ENCODE peak calls at places on chromosomes 13 and 19, in six cellular contexts. U, Y, B, D, G and N are unnamed samples.

GRCh38 chr13:21208755-21209154 is 32.3 kb downstream of the MRPL57 start:
- DNase-seq in U (no peak), Y (no peak), B (no peak), D (peak), G (no peak), N (no peak)

GRCh38 chr19:54937926-54938325 is 9.4 kb downstream of the NLRP7 start:
- DNase-seq in U (peak), Y (no peak), B (no peak), D (no peak), G (peak), N (no peak)

GRCh38 chr19:43450545-43450997 is 14.8 kb downstream of the LYPD3 start:
- DNase-seq in U (no peak), Y (no peak), B (no peak), D (no peak), G (no peak), N (no peak)

GRCh38 chr13:33487575-33488243 is 202.2 kb upstream of the STARD13 start:
- DNase-seq in U (no peak), Y (no peak), B (no peak), D (peak), G (no peak), N (no peak)

GRCh38 chr13:30805603-30806011 is 70.3 kb downstream of the ALOX5AP start:
- DNase-seq in U (no peak), Y (peak), B (no peak), D (peak), G (no peak), N (no peak)

GRCh38 chr13:19726611-19727010 is 56.1 kb downstream of the PSPC1 start:
- DNase-seq in U (no peak), Y (no peak), B (no peak), D (no peak), G (no peak), N (no peak)

GRCh38 chr13:114010401-114011101 is 36.7 kb upstream of the C13orf46 start:
- DNase-seq in U (peak), Y (no peak), B (no peak), D (no peak), G (peak), N (no peak)

GRCh38 chr13:24280722-24281121 is 28.7 kb upstream of the C1QTNF9 start:
- DNase-seq in U (peak), Y (peak), B (no peak), D (peak), G (no peak), N (no peak)

GRCh38 chr13:103140001-103140671 is 73.9 kb upstream of the SLC10A2 start:
- DNase-seq in U (peak), Y (no peak), B (no peak), D (no peak), G (peak), N (no peak)

GRCh38 chr19:38952395-38953165 is 21.8 kb downstream of the MRPS12 start:
- DNase-seq in U (no peak), Y (no peak), B (no peak), D (peak), G (peak), N (no peak)

GRCh38 chr19:2982983-2983350 is 5.6 kb downstream of the TLE6 start:
- DNase-seq in U (no peak), Y (peak), B (peak), D (peak), G (no peak), N (no peak)

GRCh38 chr13:73336789-73337188 is 278.0 kb downstream of the KLF5 start:
- DNase-seq in U (no peak), Y (no peak), B (no peak), D (no peak), G (no peak), N (no peak)

GRCh38 chr19:36719687-36720556 is 32.5 kb downstream of the ZNF567 start:
- DNase-seq in U (no peak), Y (no peak), B (no peak), D (no peak), G (peak), N (no peak)

GRCh38 chr13:20550799-20551198 is 16.2 kb upstream of the IFT88 start:
- DNase-seq in U (no peak), Y (no peak), B (no peak), D (no peak), G (peak), N (no peak)

GRCh38 chr19:50412419-50412818 is 6.3 kb upstream of the SPIB start:
- DNase-seq in U (no peak), Y (no peak), B (no peak), D (no peak), G (no peak), N (no peak)

GRCh38 chr13:109366521-109366920 is 419.9 kb downstream of the IRS2 start:
- DNase-seq in U (no peak), Y (no peak), B (no peak), D (no peak), G (no peak), N (no peak)

GRCh38 chr13:20390526-20391175 is 135.0 kb downstream of the CRYL1 start:
- DNase-seq in U (no peak), Y (no peak), B (no peak), D (no peak), G (no peak), N (no peak)

GRCh38 chr19:30029721-30030510 is 87.9 kb downstream of the URI1 start:
- DNase-seq in U (no peak), Y (no peak), B (no peak), D (no peak), G (peak), N (no peak)

GRCh38 chr19:8143041-8143440 is 6.4 kb downstream of the FBN3 start:
- DNase-seq in U (peak), Y (no peak), B (no peak), D (no peak), G (no peak), N (no peak)

GRCh38 chr13:99823961-99824360 is 147.6 kb downstream of the ZIC5 start:
- DNase-seq in U (no peak), Y (no peak), B (no peak), D (no peak), G (no peak), N (no peak)

GRCh38 chr13:19153782-19154450 is 27.7 kb downstream of the TUBA3C start:
- DNase-seq in U (no peak), Y (no peak), B (no peak), D (no peak), G (peak), N (no peak)

GRCh38 chr13:43558942-43559341 is 227.8 kb downstream of the ENOX1 start:
- DNase-seq in U (no peak), Y (no peak), B (no peak), D (no peak), G (no peak), N (no peak)

GRCh38 chr19:41939861-41940442 is 11.7 kb upstream of the ERFL start:
- DNase-seq in U (peak), Y (no peak), B (no peak), D (no peak), G (no peak), N (peak)

GRCh38 chr19:41619018-41619571 is 7.8 kb downstream of the CEACAM4 start:
- DNase-seq in U (no peak), Y (no peak), B (no peak), D (no peak), G (no peak), N (no peak)

GRCh38 chr13:112767506-112768471 is 78.0 kb downstream of the ATP11A start:
- DNase-seq in U (peak), Y (no peak), B (no peak), D (peak), G (no peak), N (no peak)

GRCh38 chr19:33520844-33521479 is 629 bp downstream of the PEPD start:
- DNase-seq in U (no peak), Y (no peak), B (no peak), D (no peak), G (no peak), N (no peak)

GRCh38 chr19:4297901-4298771 is 4.1 kb downstream of the TMIGD2 start:
- DNase-seq in U (no peak), Y (no peak), B (no peak), D (no peak), G (no peak), N (no peak)

GRCh38 chr13:93226623-93227279 is at the start of gene GPC6:
- DNase-seq in U (no peak), Y (peak), B (no peak), D (peak), G (no peak), N (no peak)

GRCh38 chr19:48061401-48062344 is 17.8 kb upstream of the CABP5 start:
- DNase-seq in U (no peak), Y (no peak), B (no peak), D (no peak), G (no peak), N (no peak)